ENCODE peak calls at places on chromosomes 2 and 18, in nine cellular contexts. Y, G, Q, E, H, W, I, T and J are unnamed samples.

GRCh38 chr2:62991605-62992004 is 59.0 kb upstream of the OTX1 start:
- DNase-seq in Y (no peak), G (no peak), Q (no peak), E (no peak), H (no peak), W (no peak), I (no peak), T (no peak), J (no peak)

GRCh38 chr2:109450574-109451265 is 163.0 kb downstream of the SEPTIN10 start:
- DNase-seq in Y (no peak), G (peak), Q (peak), E (no peak), H (no peak), W (no peak), I (no peak), T (no peak), J (peak)

GRCh38 chr2:157190151-157190550 is 67.4 kb upstream of the GALNT5 start:
- DNase-seq in Y (no peak), G (no peak), Q (no peak), E (peak), H (no peak), W (no peak), I (no peak), T (no peak), J (no peak)

GRCh38 chr2:199485732-199486335 is 28.1 kb upstream of the SATB2 start:
- DNase-seq in Y (no peak), G (no peak), Q (peak), E (peak), H (no peak), W (peak), I (peak), T (peak), J (no peak)

GRCh38 chr2:209593930-209594329 is 170.1 kb downstream of the MAP2 start:
- DNase-seq in Y (no peak), G (no peak), Q (no peak), E (no peak), H (no peak), W (no peak), I (no peak), T (no peak), J (no peak)

GRCh38 chr18:25921677-25922421 is 168.6 kb downstream of the SS18 start:
- DNase-seq in Y (no peak), G (no peak), Q (peak), E (no peak), H (no peak), W (no peak), I (peak), T (peak), J (no peak)

GRCh38 chr18:58784601-58785137 is 80.0 kb upstream of the ZNF532 start:
- DNase-seq in Y (peak), G (no peak), Q (no peak), E (peak), H (no peak), W (no peak), I (no peak), T (no peak), J (no peak)

GRCh38 chr2:212949786-212950185 is 201.6 kb downstream of the IKZF2 start:
- DNase-seq in Y (no peak), G (no peak), Q (no peak), E (no peak), H (no peak), W (no peak), I (no peak), T (no peak), J (no peak)

GRCh38 chr18:74299746-74300145 is 8.0 kb upstream of the CYB5A start:
- DNase-seq in Y (no peak), G (no peak), Q (no peak), E (peak), H (no peak), W (no peak), I (no peak), T (no peak), J (no peak)

GRCh38 chr18:7388752-7389151 is 157.9 kb downstream of the LRRC30 start:
- DNase-seq in Y (no peak), G (no peak), Q (no peak), E (no peak), H (no peak), W (no peak), I (no peak), T (no peak), J (no peak)

GRCh38 chr2:100606740-100607343 is 44.0 kb downstream of the PDCL3 start:
- DNase-seq in Y (no peak), G (no peak), Q (peak), E (peak), H (peak), W (no peak), I (peak), T (peak), J (no peak)

GRCh38 chr2:206164261-206164862 is 4.7 kb downstream of the EEF1B2 start:
- DNase-seq in Y (no peak), G (no peak), Q (peak), E (no peak), H (no peak), W (no peak), I (peak), T (peak), J (no peak)

GRCh38 chr2:163640542-163641195 is 95.1 kb downstream of the FIGN start:
- DNase-seq in Y (no peak), G (no peak), Q (no peak), E (no peak), H (no peak), W (no peak), I (no peak), T (no peak), J (no peak)

GRCh38 chr2:10499275-10499907 is 51.3 kb upstream of the ODC1 start:
- DNase-seq in Y (no peak), G (no peak), Q (peak), E (no peak), H (no peak), W (no peak), I (no peak), T (no peak), J (no peak)

GRCh38 chr2:10331702-10332401 is 29.1 kb downstream of the HPCAL1 start:
- DNase-seq in Y (no peak), G (no peak), Q (peak), E (no peak), H (no peak), W (no peak), I (no peak), T (peak), J (no peak)

GRCh38 chr18:58581265-58581664 is 47.6 kb downstream of the ALPK2 start:
- DNase-seq in Y (no peak), G (no peak), Q (no peak), E (peak), H (peak), W (no peak), I (no peak), T (no peak), J (no peak)

GRCh38 chr18:2955966-2956521 is 56.9 kb downstream of the LPIN2 start:
- DNase-seq in Y (no peak), G (no peak), Q (no peak), E (no peak), H (no peak), W (no peak), I (no peak), T (no peak), J (no peak)

GRCh38 chr2:166972418-166972817 is 84.1 kb downstream of the XIRP2 start:
- DNase-seq in Y (no peak), G (no peak), Q (no peak), E (peak), H (no peak), W (no peak), I (no peak), T (no peak), J (no peak)

GRCh38 chr2:127877626-127878025 is 8.1 kb downstream of the AMMECR1L start:
- DNase-seq in Y (no peak), G (no peak), Q (no peak), E (no peak), H (no peak), W (no peak), I (no peak), T (no peak), J (no peak)

GRCh38 chr2:173982182-173982714 is 17.1 kb upstream of the SP3 start:
- DNase-seq in Y (no peak), G (no peak), Q (no peak), E (no peak), H (no peak), W (no peak), I (no peak), T (no peak), J (no peak)

GRCh38 chr2:33531345-33532059 is 55.1 kb downstream of the RASGRP3 start:
- DNase-seq in Y (no peak), G (no peak), Q (no peak), E (peak), H (no peak), W (no peak), I (no peak), T (no peak), J (no peak)

GRCh38 chr2:172976816-172977215 is 98.8 kb upstream of the MAP3K20 start:
- DNase-seq in Y (no peak), G (no peak), Q (no peak), E (no peak), H (no peak), W (no peak), I (no peak), T (no peak), J (no peak)

GRCh38 chr2:25957743-25958142 is 24.6 kb downstream of the KIF3C start:
- DNase-seq in Y (no peak), G (no peak), Q (no peak), E (no peak), H (no peak), W (no peak), I (no peak), T (no peak), J (no peak)

GRCh38 chr18:62717059-62717849 is 1.9 kb downstream of the PHLPP1 start:
- DNase-seq in Y (no peak), G (no peak), Q (peak), E (peak), H (peak), W (no peak), I (peak), T (peak), J (peak)

GRCh38 chr2:190506666-190507065 is 27.9 kb downstream of the NEMP2 start:
- DNase-seq in Y (no peak), G (no peak), Q (no peak), E (no peak), H (no peak), W (no peak), I (no peak), T (peak), J (no peak)

DNA sequence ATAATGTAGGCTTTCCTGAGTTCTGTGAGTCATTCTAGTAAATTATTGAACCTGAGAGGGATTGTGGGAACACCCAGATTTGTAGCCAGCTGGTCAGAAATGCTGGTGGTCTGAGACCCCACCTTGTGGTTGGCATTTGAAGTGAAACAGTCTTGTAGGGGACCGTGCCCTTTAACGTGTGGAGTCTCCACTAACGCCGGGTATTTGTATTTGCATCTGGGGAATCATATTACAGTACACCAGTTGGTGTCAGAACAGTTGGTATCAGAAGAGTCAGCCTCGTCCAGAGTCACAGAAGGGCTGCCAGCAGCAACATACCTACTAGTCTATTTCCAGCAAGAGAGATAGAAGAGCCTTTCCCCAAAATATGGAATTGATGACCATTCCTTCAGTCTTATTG is 38.3 kb upstream of the PTPN4 start:
- DNase-seq in Y (no peak), G (no peak), Q (no peak), E (no peak), H (peak), W (no peak), I (no peak), T (no peak), J (no peak)
- TF ChIP-seq CTCF in Y (no peak), G (no peak), Q (no peak), E (no peak), H (no peak), W (no peak), I (no peak), T (no peak), J (no peak)

GRCh38 chr18:72675394-72675793 is 131.3 kb upstream of the CBLN2 start:
- DNase-seq in Y (no peak), G (no peak), Q (no peak), E (peak), H (peak), W (no peak), I (no peak), T (no peak), J (no peak)

GRCh38 chr18:72672364-72673151 is 128.4 kb upstream of the CBLN2 start:
- DNase-seq in Y (no peak), G (no peak), Q (no peak), E (peak), H (no peak), W (no peak), I (peak), T (no peak), J (no peak)

GRCh38 chr18:72673242-72673641 is 129.1 kb upstream of the CBLN2 start:
- DNase-seq in Y (no peak), G (no peak), Q (no peak), E (no peak), H (no peak), W (no peak), I (no peak), T (no peak), J (no peak)

DNA sequence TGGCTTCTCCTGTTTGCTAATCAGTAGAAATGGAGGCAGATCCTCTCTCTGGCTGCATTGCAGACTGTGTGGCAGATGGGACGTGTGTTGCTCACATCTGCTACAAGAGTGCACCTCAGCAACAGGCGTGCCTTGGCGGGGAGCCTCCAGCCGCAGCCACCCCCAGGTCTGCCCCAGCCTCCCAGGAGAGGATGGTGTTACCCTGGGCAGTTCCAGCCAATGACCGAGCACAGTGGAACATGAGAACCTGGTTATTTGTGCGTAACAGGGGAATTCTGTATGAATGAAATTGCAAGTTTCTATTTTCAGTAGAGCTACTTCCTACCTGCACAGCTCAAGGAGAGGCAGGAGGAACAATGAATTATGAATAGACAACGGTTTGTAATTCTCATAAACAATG is 130.6 kb upstream of the CBLN2 start:
- DNase-seq in Y (no peak), G (no peak), Q (no peak), E (no peak), H (no peak), W (no peak), I (no peak), T (no peak), J (no peak)
- H3K27ac ChIP-seq in Y (no peak), G (no peak), Q (no peak), E (no peak), H (no peak), W (no peak), I (no peak), T (no peak), J (no peak)

GRCh38 chr2:179237209-179237946 is 27.3 kb downstream of the SESTD1 start:
- DNase-seq in Y (no peak), G (no peak), Q (no peak), E (no peak), H (no peak), W (no peak), I (no peak), T (no peak), J (no peak)
- H3K4me3 ChIP-seq in Y (no peak), G (no peak), Q (no peak), E (no peak), H (no peak), W (no peak), I (no peak), T (no peak), J (no peak)

GRCh38 chr2:231862071-231862470 is 64.1 kb downstream of the NPPC start:
- DNase-seq in Y (no peak), G (no peak), Q (no peak), E (no peak), H (no peak), W (no peak), I (no peak), T (no peak), J (no peak)

GRCh38 chr2:231866450-231866849 is 59.7 kb downstream of the NPPC start:
- DNase-seq in Y (no peak), G (no peak), Q (no peak), E (no peak), H (no peak), W (no peak), I (no peak), T (no peak), J (no peak)

GRCh38 chr2:231865222-231865621 is 61.0 kb downstream of the NPPC start:
- DNase-seq in Y (no peak), G (no peak), Q (no peak), E (no peak), H (no peak), W (no peak), I (no peak), T (no peak), J (no peak)

GRCh38 chr2:231856959-231857358 is 69.2 kb downstream of the NPPC start:
- DNase-seq in Y (no peak), G (no peak), Q (peak), E (no peak), H (no peak), W (no peak), I (no peak), T (no peak), J (no peak)

DNA sequence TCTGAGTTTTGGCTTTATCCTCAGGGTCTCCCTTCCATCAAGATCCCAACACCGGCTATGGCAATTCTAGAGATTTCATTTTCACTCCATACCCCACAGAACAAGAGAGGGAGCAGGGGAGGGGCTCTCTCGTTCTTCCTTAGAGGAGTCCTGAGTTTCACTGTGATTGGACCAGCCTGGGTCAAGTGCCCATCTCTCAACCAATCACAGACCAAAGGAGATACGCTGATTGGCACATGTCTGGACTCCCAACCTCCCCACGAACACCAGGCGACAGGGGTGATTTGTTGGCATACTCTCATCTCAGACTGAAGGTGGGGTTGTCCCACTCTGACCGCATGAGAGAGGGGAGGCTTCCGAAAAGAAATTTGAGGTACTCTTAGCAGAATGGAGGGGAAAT is 64.7 kb downstream of the NPPC start:
- DNase-seq in Y (no peak), G (no peak), Q (no peak), E (no peak), H (no peak), W (no peak), I (no peak), T (no peak), J (no peak)
- TF ChIP-seq CTCF in Y (no peak), G (no peak), Q (no peak), E (no peak), H (no peak), W (no peak), I (no peak), T (no peak), J (no peak)

DNA sequence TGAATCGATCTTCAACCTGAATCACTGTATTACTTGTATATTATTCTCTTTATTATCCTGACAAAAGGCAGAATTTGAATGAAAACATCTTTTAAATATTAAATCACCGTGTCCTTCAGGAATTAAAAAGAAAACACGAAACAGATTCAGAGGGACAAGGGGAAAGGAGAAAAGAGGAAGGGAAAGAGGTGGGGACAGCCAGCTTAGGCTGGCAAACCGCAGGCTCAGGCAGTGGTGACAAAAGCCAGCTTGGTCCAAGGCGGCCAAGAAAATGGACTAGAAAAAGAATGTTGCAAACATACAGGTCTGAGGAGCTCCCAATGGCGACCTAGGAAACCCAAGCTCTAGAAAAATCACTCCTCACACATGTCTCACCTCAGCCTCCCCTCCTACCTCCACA is 6.8 kb downstream of the B4GALT6 start:
- DNase-seq in Y (no peak), G (no peak), Q (no peak), E (no peak), H (no peak), W (no peak), I (no peak), T (no peak), J (no peak)
- H3K27ac ChIP-seq in Y (no peak), G (no peak), Q (no peak), E (no peak), H (peak), W (no peak), I (no peak), T (no peak), J (no peak)

GRCh38 chr2:191867507-191867847 is 20.6 kb upstream of the CAVIN2 start:
- DNase-seq in Y (no peak), G (no peak), Q (no peak), E (no peak), H (no peak), W (no peak), I (no peak), T (no peak), J (no peak)

GRCh38 chr2:191866675-191867506 is 20.0 kb upstream of the CAVIN2 start:
- DNase-seq in Y (no peak), G (peak), Q (no peak), E (peak), H (peak), W (peak), I (peak), T (no peak), J (peak)

GRCh38 chr2:191870744-191871143 is 23.9 kb upstream of the CAVIN2 start:
- DNase-seq in Y (no peak), G (no peak), Q (no peak), E (no peak), H (no peak), W (no peak), I (no peak), T (no peak), J (no peak)

GRCh38 chr2:191869178-191869577 is 22.3 kb upstream of the CAVIN2 start:
- DNase-seq in Y (no peak), G (no peak), Q (no peak), E (no peak), H (no peak), W (no peak), I (no peak), T (peak), J (no peak)

DNA sequence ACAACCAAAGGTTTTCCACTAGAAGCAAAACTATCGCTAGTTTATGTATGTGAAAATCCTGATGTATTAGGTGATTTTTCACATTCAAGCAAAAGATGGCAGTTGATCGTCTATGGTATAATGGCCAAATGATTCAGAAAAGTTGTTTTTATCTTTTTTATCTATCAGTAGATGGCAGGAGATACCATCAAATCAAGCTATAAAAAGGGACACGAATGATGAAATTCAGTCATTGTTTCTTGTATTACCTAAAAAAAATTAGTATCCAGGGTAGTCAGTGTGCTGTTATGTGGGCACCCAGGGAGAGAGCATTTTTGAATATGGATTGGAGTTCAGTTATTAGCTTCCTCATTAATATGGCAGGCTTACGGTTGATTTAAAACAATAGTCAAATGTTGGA is 22.9 kb upstream of the CAVIN2 start:
- DNase-seq in Y (no peak), G (no peak), Q (no peak), E (no peak), H (no peak), W (no peak), I (no peak), T (no peak), J (no peak)
- H3K4me3 ChIP-seq in Y (no peak), G (no peak), Q (no peak), E (no peak), H (no peak), W (no peak), I (no peak), T (no peak), J (no peak)

GRCh38 chr2:236177967-236178909 is 10.1 kb upstream of the GBX2 start:
- DNase-seq in Y (no peak), G (peak), Q (peak), E (peak), H (no peak), W (peak), I (peak), T (peak), J (no peak)
- TF ChIP-seq CTCF in Y (peak), G (peak), Q (peak), E (peak), H (peak), W (peak), I (peak), T (peak), J (peak)